ENCODE peak calls at places on chromosomes 6 and 20, in five cellular contexts. B is neuronal stem cell, V is adrenal gland, R is esophagus squamous epithelium, F is thoracic aorta. D is an unnamed sample. For H3K4me1, the result is how much of the 10 kb centered on the place peaks cover.

GRCh38 chr20:15703171-15703911 is 869.9 kb downstream of the KIF16B start:
- DNase-seq in F (no peak), R (no peak), V (no peak), B (no peak), D (no peak)

GRCh38 chr20:58850693-58851174 is at the start of gene GNAS-AS1:
- DNase-seq in R (no peak), V (no peak), F (no peak), B (peak), D (peak)

GRCh38 chr6:26743157-26743821 is 83.7 kb upstream of the ZNF322 start:
- DNase-seq in F (no peak), R (no peak), V (no peak), B (peak), D (no peak)

GRCh38 chr6:113697642-113698410 is 159.3 kb upstream of the MARCKS start:
- DNase-seq in F (no peak), B (no peak), R (no peak), V (no peak), D (no peak)

GRCh38 chr6:21984551-21984950 is 312.3 kb downstream of the PRL start:
- DNase-seq in F (no peak), V (no peak), R (no peak), B (no peak), D (no peak)

GRCh38 chr6:99495466-99495865 is 19.8 kb downstream of the USP45 start:
- DNase-seq in R (no peak), V (no peak), B (no peak), F (no peak), D (no peak)

GRCh38 chr6:39092124-39092523 is 22.9 kb downstream of the SAYSD1 start:
- DNase-seq in B (peak), R (no peak), F (no peak), V (no peak), D (no peak)

GRCh38 chr6:26538572-26538902 is 371 bp downstream of the HMGN4 start:
- DNase-seq in V (no peak), B (no peak), R (no peak), F (no peak), D (no peak)

GRCh38 chr6:118080547-118080946 is 173.5 kb downstream of the SLC35F1 start:
- DNase-seq in R (no peak), B (no peak), V (no peak), F (no peak), D (no peak)

GRCh38 chr6:141464490-141464889 is 668.2 kb upstream of the GJE1 start:
- DNase-seq in V (no peak), B (no peak), F (no peak), R (no peak), D (no peak)

GRCh38 chr20:22579711-22580697 is 4.4 kb downstream of the FOXA2 start:
- DNase-seq in R (no peak), V (no peak), B (no peak), F (no peak), D (no peak)

GRCh38 chr20:25310268-25310920 is 62.5 kb downstream of the PYGB start:
- DNase-seq in V (peak), B (no peak), F (no peak), R (peak), D (peak)

GRCh38 chr20:62754122-62754990 is 41.9 kb upstream of the MRGBP start:
- DNase-seq in F (no peak), V (no peak), B (no peak), R (no peak), D (no peak)

GRCh38 chr20:36093025-36093803 is 61.3 kb upstream of the EPB41L1 start:
- DNase-seq in V (peak), R (peak), F (peak), B (no peak), D (no peak)

GRCh38 chr20:54335299-54335698 is 127.4 kb downstream of the PFDN4 start:
- DNase-seq in B (no peak), F (no peak), V (no peak), R (no peak), D (no peak)

GRCh38 chr6:4682431-4683159 is 93.6 kb upstream of the CDYL start:
- DNase-seq in R (no peak), F (no peak), V (no peak), B (no peak), D (no peak)

GRCh38 chr20:61117725-61118124 is 134.3 kb upstream of the CDH4 start:
- DNase-seq in F (no peak), B (no peak), R (no peak), V (no peak), D (no peak)

GRCh38 chr20:11173936-11174335 is 500.1 kb upstream of the JAG1 start:
- DNase-seq in F (no peak), B (no peak), R (no peak), V (no peak), D (no peak)

GRCh38 chr6:28220164-28221133 is 4.6 kb upstream of the ZSCAN9 start:
- DNase-seq in B (no peak), F (no peak), R (no peak), V (no peak), D (no peak)

GRCh38 chr6:42177514-42178364 is 4.6 kb downstream of the GUCA1A start:
- DNase-seq in V (no peak), B (peak), F (no peak), R (no peak), D (no peak)

GRCh38 chr6:55777461-55777860 is 97.9 kb downstream of the BMP5 start:
- DNase-seq in F (no peak), V (no peak), B (no peak), R (no peak), D (no peak)

GRCh38 chr6:114735118-114735730 is 392.4 kb upstream of the HS3ST5 start:
- DNase-seq in F (no peak), V (no peak), R (no peak), B (no peak), D (no peak)

GRCh38 chr6:163324928-163325784 is 89.4 kb upstream of the QKI start:
- DNase-seq in F (no peak), V (peak), B (no peak), R (no peak), D (no peak)

GRCh38 chr20:46270977-46271744 is 37.1 kb downstream of the CDH22 start:
- DNase-seq in V (no peak), R (no peak), B (no peak), F (no peak), D (no peak)

GRCh38 chr6:107360476-107360875 is 98.9 kb downstream of the PDSS2 start:
- DNase-seq in V (no peak), F (no peak), R (no peak), B (no peak), D (no peak)
- H3K4me3 ChIP-seq in V (no peak), F (no peak), R (no peak), B (no peak), D (no peak)

GRCh38 chr6:156953478-156954146 is 176.4 kb downstream of the ARID1B start:
- DNase-seq in F (no peak), V (peak), B (peak), R (no peak), D (peak)

GRCh38 chr6:156954781-156955180 is 177.6 kb downstream of the ARID1B start:
- DNase-seq in B (no peak), V (no peak), F (no peak), R (no peak), D (no peak)

GRCh38 chr6:156956286-156956685 is 179.1 kb downstream of the ARID1B start:
- DNase-seq in B (no peak), F (no peak), V (no peak), R (no peak), D (no peak)

GRCh38 chr6:156954191-156954590 is 177.0 kb downstream of the ARID1B start:
- DNase-seq in R (no peak), F (no peak), V (no peak), B (no peak), D (no peak)

DNA sequence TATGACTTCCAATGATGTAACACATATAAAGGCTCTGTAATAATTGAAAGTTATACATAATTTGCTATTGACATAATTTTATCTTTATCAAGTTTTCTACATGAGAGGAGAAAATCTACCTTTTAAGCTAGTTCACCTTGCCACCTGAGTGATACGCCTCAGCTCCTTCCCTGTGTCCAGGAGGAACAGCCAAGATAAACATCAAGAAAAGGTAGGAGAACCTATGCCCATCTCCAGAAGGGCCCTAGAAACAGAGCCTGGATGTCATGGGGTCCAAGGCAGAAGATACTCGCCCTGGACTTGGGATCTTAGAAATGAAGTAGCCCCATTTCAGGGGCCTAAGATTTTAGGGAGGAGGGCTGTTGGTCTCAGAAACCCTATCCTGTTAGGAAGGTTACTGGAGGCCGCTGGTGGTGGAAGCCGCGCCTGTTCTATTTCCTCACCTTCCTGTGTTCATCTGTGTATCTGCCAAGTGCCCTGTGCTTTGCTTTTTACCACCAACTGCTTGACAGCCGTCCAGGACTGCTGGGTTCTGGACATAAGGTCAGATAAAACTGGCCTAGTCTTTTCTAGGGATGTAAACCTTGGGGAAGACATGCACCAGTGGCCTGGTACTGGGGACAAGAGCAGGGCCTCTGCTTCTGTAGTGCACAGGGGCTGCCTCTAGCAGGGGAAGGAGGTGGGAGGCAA is 178.5 kb downstream of the ARID1B start:
- DNase-seq in F (no peak), V (peak), R (no peak), B (no peak), D (no peak)
- H3K27ac ChIP-seq in F (no peak), V (no peak), R (peak), B (no peak), D (no peak)

GRCh38 chr6:25014806-25015560 is 79.2 kb upstream of the RIPOR2 start:
- DNase-seq in V (no peak), F (no peak), B (no peak), R (no peak), D (no peak)
- H3K4me1 ChIP-seq in V (under half), F (under half), B (under half), R (under half), D (under half)

DNA sequence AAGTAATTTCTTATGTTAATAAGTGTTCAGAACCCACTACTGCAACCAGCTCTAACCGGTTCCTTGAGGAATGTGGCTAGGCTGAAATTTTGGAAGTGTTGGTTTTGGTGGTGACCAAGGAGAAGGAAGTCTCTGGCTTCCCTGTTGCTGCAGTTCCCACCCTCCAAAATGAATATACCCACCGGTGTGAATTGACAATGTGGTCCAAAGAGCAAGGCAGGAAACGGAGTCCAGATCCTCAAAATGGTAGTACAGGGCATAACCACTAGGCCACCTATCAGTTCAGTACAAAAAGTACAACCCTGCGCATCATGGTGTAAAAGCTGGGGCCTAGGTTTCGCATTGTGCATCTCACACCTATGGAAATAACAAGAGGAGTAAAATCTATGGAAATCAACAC is 2.8 kb downstream of the ADNP start:
- DNase-seq in B (no peak), F (no peak), V (no peak), R (no peak), D (no peak)
- H3K4me3 ChIP-seq in B (peak), F (peak), V (peak), R (peak), D (no peak)

GRCh38 chr20:779771-780170 is 11.5 kb upstream of the SLC52A3 start:
- DNase-seq in B (no peak), R (no peak), F (no peak), V (no peak), D (no peak)
- H3K27ac ChIP-seq in B (no peak), R (no peak), F (no peak), V (no peak), D (no peak)

DNA sequence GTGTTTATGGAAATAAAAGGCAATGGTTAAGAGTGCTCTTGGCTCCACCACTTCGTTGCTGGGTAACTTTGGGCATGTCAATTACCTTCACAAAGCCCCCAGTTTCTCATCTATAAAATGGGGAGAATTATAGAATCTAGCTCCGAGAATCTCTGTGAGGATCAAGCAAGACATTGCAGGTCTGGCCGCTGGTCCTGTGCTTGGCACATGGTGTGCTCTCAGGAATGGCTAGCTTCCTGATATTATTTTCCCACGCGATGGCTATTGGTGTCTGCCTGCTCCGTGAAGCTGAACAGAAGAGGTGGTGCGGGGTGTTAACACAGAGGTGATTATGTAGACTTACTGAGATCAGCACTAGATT is 57.0 kb downstream of the NOX3 start:
- DNase-seq in R (no peak), V (no peak), F (no peak), B (no peak), D (no peak)
- H3K4me1 ChIP-seq in R (under half), V (under half), F (under half), B (under half), D (under half)

GRCh38 chr6:10315631-10316145 is 99.2 kb downstream of the TFAP2A start:
- DNase-seq in F (no peak), B (no peak), V (no peak), R (no peak), D (no peak)
- H3K4me3 ChIP-seq in F (no peak), B (no peak), V (no peak), R (peak), D (no peak)